ENCODE peak calls at places on chromosomes 3 and 15, in eight cellular contexts. E is esophagus muscularis mucosa, L is transverse colon, W is H1, N is sigmoid colon, V is HepG2, X is suprapubic skin, Z is SK-N-SH. C is an unnamed sample.
A peak's percentile ranks its signal among the peaks of the same experiment; 100 is the strongest.

GRCh38 chr15:65447145-65447544 is 24.4 kb upstream of the IGDCC4 start:
- DNase-seq in E (no peak), L (no peak), W (no peak), N (no peak), V (no peak), X (no peak), Z (no peak), C (no peak)

GRCh38 chr15:79673416-79674123 is 223.2 kb downstream of the MTHFS start:
- DNase-seq in E (no peak), L (no peak), W (peak; percentile 54), N (no peak), V (no peak), X (no peak), Z (no peak), C (no peak)

GRCh38 chr3:126845910-126846309 is 137.0 kb upstream of the PLXNA1 start:
- DNase-seq in E (no peak), L (no peak), W (peak; percentile 43), N (no peak), V (no peak), X (no peak), Z (no peak), C (no peak)

GRCh38 chr3:50675179-50676030 is 678 bp downstream of the DOCK3 start:
- DNase-seq in E (peak; percentile 31), L (peak; percentile 39), W (peak; percentile 91), N (peak; percentile 72), V (no peak), X (no peak), Z (peak; percentile 78), C (no peak)

GRCh38 chr3:58521002-58521670 is 15.9 kb downstream of the ACOX2 start:
- DNase-seq in E (no peak), L (no peak), W (no peak), N (no peak), V (peak; percentile 81), X (no peak), Z (no peak), C (no peak)

GRCh38 chr3:147422934-147423599 is 13.9 kb downstream of the ZIC1 start:
- DNase-seq in E (no peak), L (no peak), W (no peak), N (no peak), V (no peak), X (no peak), Z (peak; percentile 21), C (no peak)

GRCh38 chr3:173403376-173403775 is 5.8 kb downstream of the NLGN1 start:
- DNase-seq in E (no peak), L (no peak), W (no peak), N (no peak), V (no peak), X (no peak), Z (no peak), C (no peak)

GRCh38 chr3:172237121-172237742 is 197.9 kb downstream of the FNDC3B start:
- DNase-seq in E (no peak), L (no peak), W (no peak), N (no peak), V (no peak), X (no peak), Z (no peak), C (no peak)

GRCh38 chr15:71469393-71469792 is 341.0 kb upstream of the NR2E3 start:
- DNase-seq in E (no peak), L (no peak), W (no peak), N (no peak), V (no peak), X (no peak), Z (no peak), C (no peak)

GRCh38 chr15:31387483-31388118 is 61.0 kb downstream of the KLF13 start:
- DNase-seq in E (no peak), L (no peak), W (no peak), N (peak; percentile 87), V (no peak), X (peak; percentile 3), Z (peak; percentile 86), C (peak; percentile 85)

GRCh38 chr3:69972672-69973071 is 26.9 kb upstream of the SAMMSON start:
- DNase-seq in E (no peak), L (no peak), W (no peak), N (no peak), V (no peak), X (no peak), Z (no peak), C (no peak)

GRCh38 chr15:70525551-70525950 is 237.8 kb downstream of the UACA start:
- DNase-seq in E (no peak), L (no peak), W (peak; percentile 1), N (no peak), V (no peak), X (no peak), Z (no peak), C (no peak)

GRCh38 chr15:59738676-59739075 is 49.6 kb upstream of the BNIP2 start:
- DNase-seq in E (no peak), L (no peak), W (no peak), N (no peak), V (peak; percentile 46), X (no peak), Z (no peak), C (no peak)

GRCh38 chr3:42119558-42120355 is 28.6 kb downstream of the TRAK1 start:
- DNase-seq in E (no peak), L (no peak), W (no peak), N (no peak), V (no peak), X (no peak), Z (no peak), C (no peak)

GRCh38 chr15:68995754-68996141 is 18.7 kb upstream of the NOX5 start:
- DNase-seq in E (peak; percentile 47), L (no peak), W (no peak), N (no peak), V (no peak), X (no peak), Z (no peak), C (no peak)

GRCh38 chr3:48016336-48016973 is at the start of gene MAP4:
- DNase-seq in E (no peak), L (no peak), W (peak; percentile 13), N (no peak), V (no peak), X (no peak), Z (no peak), C (no peak)

GRCh38 chr15:25192651-25193050 is 237.9 kb downstream of the SNRPN start:
- DNase-seq in E (no peak), L (no peak), W (no peak), N (no peak), V (no peak), X (no peak), Z (no peak), C (no peak)

GRCh38 chr3:187902041-187902471 is 156.8 kb upstream of the BCL6 start:
- DNase-seq in E (no peak), L (no peak), W (no peak), N (no peak), V (no peak), X (no peak), Z (no peak), C (no peak)
- H3K27ac ChIP-seq in E (no peak overlapping the region), L (no peak overlapping the region), W (no peak overlapping the region), N (no peak overlapping the region), V (no peak overlapping the region), X (no peak overlapping the region), Z (no peak overlapping the region), C (no peak overlapping the region)

GRCh38 chr3:184175506-184175905 is 851 bp downstream of the AP2M1 start:
- DNase-seq in E (no peak), L (no peak), W (no peak), N (no peak), V (no peak), X (no peak), Z (no peak), C (no peak)

GRCh38 chr3:184174278-184174645 is 393 bp upstream of the AP2M1 start:
- DNase-seq in E (no peak), L (no peak), W (no peak), N (no peak), V (no peak), X (no peak), Z (no peak), C (no peak)

GRCh38 chr3:184175981-184176376 is 1.3 kb downstream of the AP2M1 start:
- DNase-seq in E (no peak), L (no peak), W (no peak), N (no peak), V (no peak), X (no peak), Z (no peak), C (no peak)

GRCh38 chr3:184173374-184173722 is 1.3 kb upstream of the AP2M1 start:
- DNase-seq in E (no peak), L (no peak), W (no peak), N (no peak), V (no peak), X (no peak), Z (no peak), C (no peak)

DNA sequence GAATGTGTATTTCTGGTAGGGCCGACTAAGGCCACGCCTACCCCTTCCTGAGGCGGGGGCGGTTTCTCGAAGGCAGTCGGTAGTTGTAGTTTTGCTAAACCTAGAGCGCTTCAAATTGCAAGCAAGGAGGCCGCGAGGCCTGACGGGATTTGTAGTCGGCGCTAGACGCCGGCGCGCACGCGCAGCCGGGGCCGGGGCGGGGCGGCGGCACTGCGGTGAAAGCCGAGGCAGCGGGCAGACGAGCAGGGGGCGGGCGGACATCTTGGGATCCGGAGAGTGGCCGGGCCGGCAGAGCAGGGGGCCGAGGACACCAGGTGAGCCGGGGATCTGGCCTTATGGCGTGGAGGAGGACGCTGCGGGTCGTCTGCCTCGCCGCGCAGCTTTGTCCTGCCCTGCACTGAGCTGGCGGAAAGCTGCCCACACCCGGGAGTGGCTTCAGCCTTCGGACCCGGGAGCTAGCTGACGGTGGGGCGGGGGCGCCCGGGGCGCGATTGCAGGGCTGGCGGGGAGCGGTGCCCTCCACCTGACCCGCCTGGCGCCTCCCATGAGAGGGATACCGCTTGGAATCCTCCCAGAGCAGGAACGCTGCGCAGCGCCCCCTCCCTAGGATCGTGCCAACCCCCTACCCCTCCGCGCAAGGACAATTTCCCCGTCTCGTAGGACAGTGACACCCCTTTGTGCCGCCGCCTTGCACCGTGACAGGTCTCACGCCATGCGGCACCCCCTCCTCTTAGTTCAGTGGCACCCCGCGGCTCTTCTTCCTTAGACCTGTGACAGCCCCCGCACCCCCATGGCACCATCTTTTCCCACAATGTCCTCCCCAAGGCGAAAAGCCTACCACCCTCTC is at the start of gene AP2M1:
- DNase-seq in E (peak; percentile 99), L (peak; percentile 98), W (peak; percentile 96), N (peak; percentile 99), V (peak; percentile 97), X (peak; percentile 98), Z (peak; percentile 95), C (peak; percentile 99)
- TF ChIP-seq POLR2AphosphoS5 in E (peak; percentile 93), L (peak; percentile 78), W (peak; percentile 71), N (peak; percentile 79), V (peak; percentile 79), X (peak; percentile 71), Z (peak; percentile 79), C (peak; percentile 92)

GRCh38 chr3:113051222-113051804 is 60.5 kb downstream of the GTPBP8 start:
- DNase-seq in E (peak; percentile 98), L (peak; percentile 89), W (peak; percentile 95), N (peak; percentile 93), V (peak; percentile 56), X (peak; percentile 92), Z (peak; percentile 68), C (peak; percentile 83)
- TF ChIP-seq EP300 in E (no peak), L (no peak), W (no peak), N (no peak), V (no peak), X (no peak), Z (no peak), C (no peak)

DNA sequence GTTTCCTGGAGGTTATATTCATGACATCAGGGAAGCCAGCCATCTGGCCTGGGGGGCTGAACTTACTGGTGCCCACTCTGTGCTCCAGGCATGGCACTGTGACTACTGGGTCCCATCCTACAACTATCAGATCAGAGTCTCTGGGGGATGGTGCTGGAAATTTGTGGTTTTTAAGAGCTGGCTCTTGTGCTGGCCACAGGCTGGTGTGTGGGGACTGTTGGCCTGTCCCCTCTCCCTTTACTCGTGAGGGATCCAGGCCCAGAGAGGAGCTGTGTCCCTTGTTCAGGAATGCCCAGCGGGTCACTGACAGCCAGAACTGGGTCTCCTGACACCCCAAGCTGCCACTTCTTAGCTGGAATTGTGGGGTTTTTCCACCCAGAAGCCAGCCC is 44.5 kb upstream of the SEC22A start:
- DNase-seq in E (peak; percentile 45), L (no peak), W (peak; percentile 22), N (no peak), V (no peak), X (no peak), Z (no peak), C (no peak)
- H3K27ac ChIP-seq in E (no peak overlapping the region), L (no peak overlapping the region), W (no peak overlapping the region), N (no peak overlapping the region), V (peak overlapping the region; percentile 48), X (no peak overlapping the region), Z (no peak overlapping the region), C (peak overlapping the region; percentile 74)